ENCODE peak calls at places on chromosome 12, in seven cellular contexts. M, B, Y, O, Q, R and U are unnamed samples.

GRCh38 chr12:74066476-74066875 is 471.2 kb upstream of the ATXN7L3B start:
- DNase-seq in M (peak), B (no peak), Y (no peak), O (no peak), Q (no peak), R (no peak), U (no peak)

GRCh38 chr12:33222357-33222756 is 217.3 kb downstream of the SYT10 start:
- DNase-seq in M (no peak), B (no peak), Y (no peak), O (no peak), Q (no peak), R (no peak), U (no peak)

GRCh38 chr12:48972213-48973021 is 882 bp upstream of the WNT10B start:
- DNase-seq in M (peak), B (no peak), Y (no peak), O (no peak), Q (peak), R (no peak), U (no peak)

GRCh38 chr12:47270782-47271664 is 191.3 kb upstream of the AMIGO2 start:
- DNase-seq in M (no peak), B (no peak), Y (no peak), O (no peak), Q (no peak), R (peak), U (no peak)

GRCh38 chr12:4274396-4274959 is 916 bp downstream of the CCND2 start:
- DNase-seq in M (peak), B (no peak), Y (no peak), O (no peak), Q (peak), R (no peak), U (peak)

GRCh38 chr12:88633312-88633711 is 53.0 kb upstream of the KITLG start:
- DNase-seq in M (no peak), B (no peak), Y (no peak), O (no peak), Q (no peak), R (no peak), U (no peak)

GRCh38 chr12:30988887-30989286 is 62.3 kb downstream of the TSPAN11 start:
- DNase-seq in M (peak), B (no peak), Y (no peak), O (no peak), Q (no peak), R (no peak), U (no peak)

GRCh38 chr12:31011336-31011735 is 62.3 kb upstream of the DDX11 start:
- DNase-seq in M (no peak), B (no peak), Y (no peak), O (no peak), Q (no peak), R (no peak), U (no peak)

GRCh38 chr12:89863968-89864367 is 155.3 kb upstream of the ATP2B1 start:
- DNase-seq in M (no peak), B (no peak), Y (no peak), O (no peak), Q (no peak), R (no peak), U (no peak)

GRCh38 chr12:106097011-106097410 is 41.7 kb downstream of the NUAK1 start:
- DNase-seq in M (no peak), B (no peak), Y (no peak), O (no peak), Q (no peak), R (no peak), U (no peak)

GRCh38 chr12:49809369-49810158 is 18.6 kb downstream of the NCKAP5L start:
- DNase-seq in M (no peak), B (no peak), Y (no peak), O (peak), Q (no peak), R (no peak), U (no peak)

GRCh38 chr12:57239587-57240068 is 10.1 kb downstream of the SHMT2 start:
- DNase-seq in M (no peak), B (no peak), Y (no peak), O (no peak), Q (no peak), R (no peak), U (no peak)

GRCh38 chr12:22529281-22530060 is 14.9 kb downstream of the C2CD5 start:
- DNase-seq in M (no peak), B (no peak), Y (no peak), O (no peak), Q (no peak), R (peak), U (no peak)

GRCh38 chr12:68675098-68675842 is 11.5 kb upstream of the NUP107 start:
- DNase-seq in M (no peak), B (no peak), Y (no peak), O (no peak), Q (no peak), R (no peak), U (no peak)

GRCh38 chr12:50344245-50344644 is 52.2 kb downstream of the FAM186A start:
- DNase-seq in M (no peak), B (no peak), Y (no peak), O (no peak), Q (no peak), R (no peak), U (no peak)

GRCh38 chr12:34151019-34151418 is 128.7 kb downstream of the ALG10 start:
- DNase-seq in M (no peak), B (no peak), Y (no peak), O (no peak), Q (no peak), R (no peak), U (no peak)

GRCh38 chr12:100399095-100399494 is 42.2 kb downstream of the SLC17A8 start:
- DNase-seq in M (no peak), B (no peak), Y (no peak), O (no peak), Q (no peak), R (no peak), U (no peak)

GRCh38 chr12:113086249-113087164 is 30.0 kb downstream of the DTX1 start:
- DNase-seq in M (peak), B (no peak), Y (no peak), O (no peak), Q (no peak), R (no peak), U (no peak)

GRCh38 chr12:83476695-83477094 is 790.0 kb downstream of the TMTC2 start:
- DNase-seq in M (no peak), B (no peak), Y (no peak), O (no peak), Q (no peak), R (no peak), U (no peak)
- H3K4me3 ChIP-seq in M (no peak), B (no peak), Y (no peak), O (no peak), Q (no peak), R (no peak), U (no peak)

DNA sequence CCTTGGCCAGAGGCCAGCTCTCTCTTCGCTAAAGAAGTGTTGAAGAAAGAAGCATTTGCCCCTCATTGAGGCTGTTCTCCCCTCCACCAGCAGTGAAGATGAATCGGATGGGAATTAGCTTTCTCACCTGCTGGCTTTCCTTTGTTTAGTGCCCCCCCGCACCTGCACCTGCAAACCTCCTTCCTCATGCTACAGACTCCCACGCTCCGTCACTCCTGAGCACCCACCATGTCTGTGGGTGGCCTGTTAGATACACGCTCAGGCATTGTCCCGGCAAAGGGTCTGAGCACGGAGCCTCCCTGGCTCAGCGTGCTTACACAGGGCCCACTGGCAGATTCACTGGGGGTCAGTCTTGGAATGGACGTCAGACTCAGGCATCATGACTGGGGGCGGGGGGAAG is 121.6 kb downstream of the GLT1D1 start:
- DNase-seq in M (no peak), B (no peak), Y (no peak), O (no peak), Q (no peak), R (no peak), U (no peak)
- H3K27ac ChIP-seq in M (no peak), B (no peak), Y (no peak), O (no peak), Q (no peak), R (no peak), U (no peak)

DNA sequence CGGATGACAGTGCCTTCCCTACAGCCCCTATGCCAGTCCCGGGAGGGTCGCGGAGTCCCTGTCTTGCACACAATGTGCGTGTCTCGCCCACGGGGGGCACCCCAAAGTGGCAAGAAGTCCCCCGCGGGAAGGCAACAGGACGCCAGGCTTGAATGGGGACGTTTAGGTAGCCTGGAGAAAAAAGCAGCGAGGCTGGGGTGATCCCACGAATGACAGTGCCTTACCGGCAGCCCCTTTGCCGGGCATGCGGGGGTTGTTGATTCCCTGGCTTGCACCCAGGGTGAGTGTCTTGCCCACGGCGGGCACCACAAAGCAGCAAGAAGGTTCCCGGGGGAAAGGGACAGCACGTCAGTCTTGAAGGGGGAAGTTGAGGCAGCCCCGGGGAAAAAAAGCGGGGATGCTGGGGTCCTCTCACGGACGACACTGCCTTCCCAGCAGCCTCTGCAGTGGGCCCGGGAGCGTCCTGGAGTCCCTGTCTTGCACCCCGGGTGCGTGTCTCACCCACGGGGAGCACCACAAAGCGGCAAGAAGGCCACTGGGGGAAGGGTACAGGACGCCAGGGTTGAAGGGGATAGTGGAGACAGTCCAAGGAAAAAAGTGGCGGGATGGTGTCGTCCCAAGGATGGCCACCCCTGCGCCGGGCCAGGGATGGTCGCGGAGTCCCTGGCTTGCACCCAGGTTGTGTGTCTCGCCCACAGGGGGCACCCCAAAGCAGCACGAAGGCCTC is 156.8 kb upstream of the ALG10B start:
- DNase-seq in M (peak), B (no peak), Y (no peak), O (no peak), Q (no peak), R (no peak), U (no peak)
- TF ChIP-seq CTCF in M (no peak), B (no peak), Y (no peak), O (no peak), Q (no peak), R (no peak), U (no peak)

DNA sequence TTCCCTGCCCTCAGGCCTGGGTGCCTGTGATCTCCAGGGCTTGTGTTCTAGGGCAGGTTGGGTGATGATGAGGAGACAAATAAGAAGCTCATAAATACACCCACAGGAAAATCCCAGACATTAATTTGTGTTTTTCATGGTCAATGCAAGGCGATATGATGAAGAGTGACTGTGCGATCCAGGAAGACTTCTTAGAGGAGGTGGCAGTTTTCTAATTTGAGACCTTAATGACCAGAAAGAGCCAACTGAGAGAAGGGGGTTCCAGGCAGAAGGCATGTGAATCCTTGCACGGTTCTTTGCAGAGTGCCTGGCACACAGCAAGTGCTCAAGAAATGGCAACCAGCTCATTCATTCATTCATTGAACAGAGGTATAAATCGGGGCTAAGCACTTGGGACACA is 128.1 kb downstream of the AACS start:
- DNase-seq in M (no peak), B (no peak), Y (no peak), O (no peak), Q (no peak), R (no peak), U (no peak)
- H3K4me3 ChIP-seq in M (no peak), B (no peak), Y (no peak), O (no peak), Q (no peak), R (no peak), U (no peak)